ENCODE peak calls at places on chromosomes 4 and X, in nine cellular contexts. O, B, G, V, C, F, M, D and X are unnamed samples.

GRCh38 chr4:160318567-160319220 is 1215.8 kb downstream of the RAPGEF2 start:
- DNase-seq in O (no peak), B (peak), G (peak), V (no peak), C (peak), F (no peak), M (no peak), D (no peak), X (no peak)

GRCh38 chrX:136450050-136450830 is 37.5 kb upstream of the BRS3 start:
- DNase-seq in O (no peak), B (peak), G (no peak), V (no peak), C (no peak), F (no peak), M (peak), D (no peak), X (peak)

GRCh38 chr4:137425281-137425680 is 107.0 kb downstream of the PCDH18 start:
- DNase-seq in O (no peak), B (no peak), G (no peak), V (no peak), C (no peak), F (no peak), M (no peak), D (no peak), X (no peak)

GRCh38 chr4:103915224-103915869 is 195.6 kb upstream of the TACR3 start:
- DNase-seq in O (no peak), B (no peak), G (peak), V (no peak), C (no peak), F (no peak), M (peak), D (no peak), X (peak)

GRCh38 chrX:126820700-126821420 is 1.3 kb downstream of the PRR32 start:
- DNase-seq in O (no peak), B (no peak), G (no peak), V (no peak), C (no peak), F (no peak), M (no peak), D (no peak), X (no peak)

GRCh38 chr4:58265734-58266133 is 1155.5 kb upstream of the IGFBP7 start:
- DNase-seq in O (no peak), B (no peak), G (no peak), V (no peak), C (no peak), F (no peak), M (no peak), D (no peak), X (no peak)

GRCh38 chr4:2535386-2536192 is 858 bp upstream of the FAM193A start:
- DNase-seq in O (peak), B (no peak), G (peak), V (peak), C (peak), F (peak), M (no peak), D (peak), X (no peak)

GRCh38 chr4:924107-925096 is 7.7 kb downstream of the GAK start:
- DNase-seq in O (no peak), B (no peak), G (peak), V (no peak), C (no peak), F (peak), M (peak), D (no peak), X (no peak)

GRCh38 chr4:182429896-182430295 is 186.7 kb downstream of the TENM3 start:
- DNase-seq in O (no peak), B (no peak), G (no peak), V (no peak), C (no peak), F (no peak), M (no peak), D (no peak), X (no peak)

GRCh38 chr4:187903700-187904099 is 91.9 kb upstream of the ZFP42 start:
- DNase-seq in O (no peak), B (no peak), G (peak), V (no peak), C (no peak), F (no peak), M (no peak), D (no peak), X (no peak)

GRCh38 chr4:26022346-26022891 is 108.4 kb downstream of the SMIM20 start:
- DNase-seq in O (no peak), B (no peak), G (peak), V (no peak), C (peak), F (no peak), M (peak), D (no peak), X (peak)

GRCh38 chr4:80452055-80452454 is 116.5 kb downstream of the CFAP299 start:
- DNase-seq in O (no peak), B (no peak), G (no peak), V (no peak), C (no peak), F (no peak), M (no peak), D (no peak), X (no peak)

GRCh38 chr4:88005086-88005485 is 2.3 kb upstream of the PKD2 start:
- DNase-seq in O (no peak), B (no peak), G (peak), V (no peak), C (no peak), F (no peak), M (no peak), D (no peak), X (no peak)

GRCh38 chrX:105375816-105376215 is 155.3 kb upstream of the TEX13A start:
- DNase-seq in O (no peak), B (no peak), G (peak), V (no peak), C (no peak), F (no peak), M (no peak), D (no peak), X (peak)

GRCh38 chr4:183098080-183098722 is 856 bp upstream of the WWC2 start:
- DNase-seq in O (no peak), B (no peak), G (peak), V (peak), C (peak), F (peak), M (peak), D (peak), X (peak)

GRCh38 chrX:135410861-135411627 is 10.7 kb upstream of the SMIM10L2A start:
- DNase-seq in O (no peak), B (no peak), G (no peak), V (no peak), C (no peak), F (no peak), M (no peak), D (no peak), X (no peak)

GRCh38 chr4:76950052-76950845 is 697 bp downstream of the SEPTIN11 start:
- DNase-seq in O (peak), B (no peak), G (peak), V (peak), C (peak), F (peak), M (peak), D (peak), X (peak)

GRCh38 chrX:96568088-96568487 is 116.6 kb upstream of the DIAPH2 start:
- DNase-seq in O (no peak), B (no peak), G (no peak), V (no peak), C (no peak), F (no peak), M (no peak), D (no peak), X (no peak)

GRCh38 chr4:10074767-10075105 is 41.9 kb downstream of the WDR1 start:
- DNase-seq in O (no peak), B (no peak), G (peak), V (no peak), C (no peak), F (no peak), M (peak), D (no peak), X (peak)

GRCh38 chr4:124931050-124931449 is 218.5 kb upstream of the ANKRD50 start:
- DNase-seq in O (no peak), B (peak), G (peak), V (no peak), C (no peak), F (no peak), M (peak), D (no peak), X (no peak)

GRCh38 chrX:56788717-56789122 is 59.7 kb downstream of the NBDY start:
- DNase-seq in O (peak), B (no peak), G (no peak), V (no peak), C (no peak), F (no peak), M (no peak), D (no peak), X (no peak)

GRCh38 chr4:124427095-124427767 is 285.3 kb downstream of the ANKRD50 start:
- DNase-seq in O (no peak), B (no peak), G (no peak), V (no peak), C (peak), F (no peak), M (no peak), D (no peak), X (no peak)

GRCh38 chr4:118962540-118962939 is 73.9 kb downstream of the SYNPO2 start:
- DNase-seq in O (no peak), B (no peak), G (no peak), V (no peak), C (no peak), F (no peak), M (no peak), D (no peak), X (no peak)

GRCh38 chrX:41236629-41237028 is 97.3 kb upstream of the DDX3X start:
- DNase-seq in O (no peak), B (no peak), G (no peak), V (no peak), C (no peak), F (no peak), M (no peak), D (no peak), X (no peak)

GRCh38 chrX:88883205-88883604 is 136.2 kb downstream of the CPXCR1 start:
- DNase-seq in O (no peak), B (no peak), G (no peak), V (no peak), C (no peak), F (no peak), M (no peak), D (no peak), X (no peak)

GRCh38 chrX:32673193-32673592 is 538.2 kb downstream of the DMD start:
- DNase-seq in O (no peak), B (no peak), G (no peak), V (no peak), C (no peak), F (no peak), M (no peak), D (no peak), X (no peak)

GRCh38 chrX:1945879-1946278 is 331.0 kb downstream of the ASMT start:
- DNase-seq in O (no peak), B (no peak), G (no peak), V (no peak), C (no peak), F (no peak), M (no peak), D (no peak), X (no peak)

GRCh38 chr4:147103403-147103946 is 157.8 kb upstream of the TTC29 start:
- DNase-seq in O (no peak), B (peak), G (peak), V (no peak), C (no peak), F (no peak), M (peak), D (no peak), X (peak)

GRCh38 chr4:3828546-3828945 is 62.4 kb downstream of the ADRA2C start:
- DNase-seq in O (no peak), B (no peak), G (no peak), V (no peak), C (no peak), F (no peak), M (no peak), D (no peak), X (no peak)